ENCODE peak calls at places on chromosomes 16 and 17, in five cellular contexts. H is GM12878, O is HepG2, C is K562, R is H1. K is an unnamed sample.

GRCh38 chr16:1059310-1059709 is 13.2 kb upstream of the SSTR5 start:
- DNase-seq in C (no peak), R (no peak), H (no peak), O (no peak), K (no peak)

GRCh38 chr16:79415983-79416641 is 184.4 kb downstream of the MAF start:
- DNase-seq in H (no peak), O (no peak), C (no peak), R (no peak), K (no peak)

GRCh38 chr16:59566446-59566845 is 832.3 kb upstream of the GOT2 start:
- DNase-seq in O (no peak), R (no peak), H (no peak), C (no peak), K (no peak)

GRCh38 chr17:76444518-76445311 is 8.2 kb downstream of the UBE2O start:
- DNase-seq in R (no peak), H (no peak), O (no peak), C (peak; percentile 34), K (no peak)

GRCh38 chr17:57268176-57268575 is 11.9 kb downstream of the MSI2 start:
- DNase-seq in C (no peak), H (no peak), O (no peak), R (no peak), K (no peak)

GRCh38 chr16:72927199-72928088 is 120.5 kb downstream of the ZFHX3 start:
- DNase-seq in H (no peak), C (no peak), O (peak; percentile 95), R (no peak), K (peak; percentile 65)

GRCh38 chr16:66344533-66345145 is 21.9 kb upstream of the CDH5 start:
- DNase-seq in C (peak; percentile 35), R (no peak), O (peak; percentile 29), H (no peak), K (no peak)

GRCh38 chr16:491225-491919 is 36.1 kb upstream of the CAPN15 start:
- DNase-seq in H (no peak), O (no peak), C (no peak), R (no peak), K (no peak)

GRCh38 chr16:84914273-84914672 is 94.5 kb downstream of the CRISPLD2 start:
- DNase-seq in C (no peak), R (no peak), H (no peak), O (no peak), K (no peak)

GRCh38 chr17:48486557-48486956 is 44.3 kb downstream of the HOXB1 start:
- DNase-seq in C (peak; percentile 51), H (no peak), R (no peak), O (no peak), K (no peak)

GRCh38 chr17:10790491-10791401 is 13.2 kb downstream of the TMEM238L start:
- DNase-seq in R (no peak), H (no peak), O (no peak), C (peak; percentile 7), K (no peak)

GRCh38 chr17:63848834-63849689 is 6.6 kb upstream of the SMARCD2 start:
- DNase-seq in H (peak; percentile 72), O (peak; percentile 71), C (peak; percentile 98), R (peak; percentile 81), K (peak; percentile 66)

GRCh38 chr17:77865109-77865611 is 93.3 kb upstream of the TNRC6C start:
- DNase-seq in C (no peak), O (no peak), H (no peak), R (no peak), K (peak; percentile 73)

GRCh38 chr17:6648181-6648580 is 3.2 kb downstream of the MED31 start:
- DNase-seq in H (no peak), O (peak; percentile 41), C (peak; percentile 9), R (no peak), K (no peak)

GRCh38 chr17:48961516-48962233 is 6.7 kb downstream of the GIP start:
- DNase-seq in O (peak; percentile 78), R (no peak), H (no peak), C (peak; percentile 77), K (no peak)

GRCh38 chr17:40303009-40303657 is 5.8 kb upstream of the RARA start:
- DNase-seq in H (no peak), O (peak; percentile 64), R (no peak), C (peak; percentile 47), K (peak; percentile 63)

GRCh38 chr16:14487579-14487978 is 142.5 kb downstream of the PARN start:
- DNase-seq in H (no peak), R (no peak), C (peak; percentile 51), O (no peak), K (peak; percentile 20)

GRCh38 chr16:24430937-24431760 is 108.2 kb upstream of the RBBP6 start:
- DNase-seq in O (no peak), H (peak; percentile 35), R (no peak), C (no peak), K (no peak)

GRCh38 chr16:87464691-87465300 is 28.0 kb downstream of the ZCCHC14 start:
- DNase-seq in R (no peak), C (peak; percentile 69), O (no peak), H (no peak), K (peak; percentile 58)

GRCh38 chr16:14958970-14959369 is 15.9 kb upstream of the PDXDC1 start:
- DNase-seq in R (peak; percentile 27), O (no peak), C (no peak), H (no peak), K (no peak)

GRCh38 chr17:8430966-8431365 is 4.7 kb upstream of the NDEL1 start:
- DNase-seq in C (no peak), R (no peak), H (no peak), O (no peak), K (no peak)

GRCh38 chr16:27286446-27286845 is 17.9 kb upstream of the NSMCE1 start:
- DNase-seq in H (no peak), C (no peak), R (no peak), O (peak; percentile 64), K (no peak)

GRCh38 chr16:85227924-85228462 is 115.7 kb upstream of the CIBAR2 start:
- DNase-seq in R (no peak), H (no peak), O (no peak), C (peak; percentile 67), K (peak; percentile 69)

GRCh38 chr16:67562918-67563707 is 787 bp downstream of the CTCF start:
- DNase-seq in C (peak; percentile 59), H (no peak), R (no peak), O (peak; percentile 40), K (peak; percentile 76)

GRCh38 chr16:67027046-67027445 is 1.9 kb upstream of the CBFB start:
- DNase-seq in H (no peak), O (no peak), R (no peak), C (no peak), K (no peak)

GRCh38 chr17:1137465-1137894 is 42.3 kb downstream of the ABR start:
- DNase-seq in O (peak; percentile 39), R (no peak), C (peak; percentile 71), H (no peak), K (no peak)

GRCh38 chr17:61583242-61583641 is 7.8 kb downstream of the NACA2 start:
- DNase-seq in R (no peak), C (peak; percentile 42), O (peak; percentile 74), H (no peak), K (peak; percentile 79)

GRCh38 chr17:61579961-61580360 is 11.1 kb downstream of the NACA2 start:
- DNase-seq in C (peak; percentile 13), R (no peak), H (no peak), O (peak; percentile 57), K (no peak)

GRCh38 chr17:61580502-61580901 is 10.5 kb downstream of the NACA2 start:
- DNase-seq in R (no peak), O (no peak), C (no peak), H (no peak), K (no peak)

GRCh38 chr17:61582593-61582992 is 8.4 kb downstream of the NACA2 start:
- DNase-seq in O (no peak), H (no peak), R (no peak), C (no peak), K (no peak)

GRCh38 chr17:61581611-61582349 is 9.2 kb downstream of the NACA2 start:
- DNase-seq in R (no peak), H (no peak), O (peak; percentile 73), C (no peak), K (no peak)
- H3K4me2 ChIP-seq in R (no peak overlapping the region), H (no peak overlapping the region), O (peak overlapping the region; percentile 29), C (no peak overlapping the region), K (no peak overlapping the region)

DNA sequence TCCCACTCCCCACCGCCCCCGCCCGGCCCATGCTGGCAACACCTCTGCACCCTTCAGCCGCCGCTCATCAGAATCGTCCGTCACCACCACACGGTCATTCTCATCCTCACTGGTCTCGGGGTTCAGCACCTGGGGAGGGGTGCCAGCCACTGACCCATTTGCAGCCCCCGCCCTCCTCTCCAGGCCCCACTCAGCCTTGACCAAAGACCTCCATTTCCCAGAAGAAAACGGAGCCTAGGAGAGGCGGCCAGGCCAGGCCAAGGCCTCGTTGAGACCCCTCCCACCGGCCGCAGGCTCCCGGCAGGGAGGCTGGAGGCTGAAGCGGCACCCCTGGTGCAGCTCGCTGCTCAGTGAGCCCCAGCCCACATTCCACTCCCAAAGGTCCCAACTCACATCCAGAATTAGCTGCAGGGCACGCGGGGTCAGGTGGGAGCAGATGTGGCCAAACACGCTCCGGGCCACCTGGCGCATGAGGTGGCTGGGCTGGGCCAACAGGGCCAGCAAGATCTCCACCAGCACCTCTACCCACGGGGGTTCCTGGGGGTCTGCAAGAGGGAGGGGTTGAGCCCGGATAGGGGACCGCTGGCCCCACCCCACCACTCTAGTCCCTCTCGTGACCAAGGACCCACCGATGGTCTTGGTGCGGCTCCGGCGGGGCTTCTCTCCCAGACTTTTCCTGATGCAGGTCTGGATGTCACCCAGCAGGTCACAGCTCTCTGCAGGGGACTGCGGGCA is 9.8 kb downstream of the MYBBP1A start:
- DNase-seq in O (no peak), R (no peak), H (no peak), C (no peak), K (no peak)
- TF ChIP-seq GABPA in O (no peak), R (no peak), H (no peak), C (no peak), K (no peak)

GRCh38 chr17:17509601-17510425 is 13.6 kb upstream of the RASD1 start:
- DNase-seq in R (no peak), O (no peak), H (no peak), C (peak; percentile 36), K (no peak)

GRCh38 chr17:17508641-17509591 is 12.7 kb upstream of the RASD1 start:
- DNase-seq in R (no peak), C (peak; percentile 71), H (no peak), O (no peak), K (no peak)

GRCh38 chr17:17507465-17508011 is 11.3 kb upstream of the RASD1 start:
- DNase-seq in H (no peak), O (no peak), R (no peak), C (no peak), K (no peak)

GRCh38 chr17:17506893-17507464 is 10.8 kb upstream of the RASD1 start:
- DNase-seq in R (no peak), C (no peak), H (no peak), O (no peak), K (peak; percentile 48)

GRCh38 chr17:17508019-17508535 is 11.9 kb upstream of the RASD1 start:
- DNase-seq in C (no peak), R (no peak), O (no peak), H (no peak), K (no peak)
- H3K4me2 ChIP-seq in C (no peak overlapping the region), R (no peak overlapping the region), O (no peak overlapping the region), H (no peak overlapping the region), K (no peak overlapping the region)

DNA sequence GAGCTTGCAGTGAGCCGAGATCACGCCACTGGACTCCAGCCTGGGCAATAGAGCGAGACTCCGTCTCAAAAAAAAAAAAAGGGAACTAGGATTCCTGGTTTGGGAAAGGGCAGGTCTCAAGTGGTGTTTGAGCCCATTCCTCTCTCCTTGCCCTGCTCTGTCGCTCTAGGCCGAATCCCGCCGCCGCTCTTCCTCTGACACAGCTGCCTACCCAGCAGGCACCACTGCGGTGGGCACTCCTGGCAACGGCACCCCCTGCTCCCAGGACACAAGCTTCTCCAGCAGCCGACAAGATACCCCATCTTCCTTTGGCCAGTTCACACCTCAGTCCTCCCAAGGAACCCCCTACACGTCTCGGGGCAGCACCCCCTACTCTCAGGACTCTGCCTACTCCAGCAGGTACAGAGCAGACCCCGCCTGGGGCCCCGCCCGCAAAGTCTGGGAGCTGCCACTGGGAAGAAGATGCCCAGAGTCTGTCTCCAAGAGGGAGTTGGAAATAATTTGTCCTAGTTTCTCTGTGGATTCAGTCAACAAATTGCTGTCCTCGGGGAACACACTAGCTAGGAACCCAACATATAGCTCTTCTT is 6.5 kb downstream of the SETD1A start:
- DNase-seq in C (no peak), H (no peak), R (no peak), O (no peak), K (no peak)
- TF ChIP-seq GABPA in C (no peak), H (no peak), R (no peak), O (no peak), K (no peak)